ENCODE peak calls at places on chromosomes 7 and 10, in six cellular contexts. A, Q, K, Y, R and E are unnamed samples.

GRCh38 chr7:107847168-107847835 is 43.7 kb upstream of the DLD start:
- DNase-seq in K (no peak), A (no peak), R (no peak), Q (no peak), Y (no peak), E (no peak)

GRCh38 chr7:8035190-8035589 is 66.6 kb downstream of the GLCCI1 start:
- DNase-seq in K (no peak), Q (no peak), Y (no peak), R (no peak), A (no peak), E (no peak)

GRCh38 chr10:101351017-101351416 is 2.9 kb upstream of the BTRC start:
- DNase-seq in K (no peak), R (no peak), A (no peak), Y (no peak), Q (no peak), E (no peak)

GRCh38 chr10:72171175-72171630 is 44.6 kb upstream of the ANAPC16 start:
- DNase-seq in Y (no peak), R (no peak), K (no peak), Q (no peak), A (peak; percentile 34), E (no peak)

GRCh38 chr7:142130282-142130681 is 18.8 kb downstream of the MGAM2 start:
- DNase-seq in Q (no peak), A (no peak), Y (no peak), R (no peak), K (no peak), E (no peak)

GRCh38 chr10:83373659-83374058 is 765.6 kb upstream of the GHITM start:
- DNase-seq in K (no peak), A (peak; percentile 23), Y (no peak), R (no peak), Q (no peak), E (no peak)

GRCh38 chr7:30920584-30921539 is 9.2 kb downstream of the AQP1 start:
- DNase-seq in K (no peak), A (no peak), R (no peak), Y (no peak), Q (no peak), E (no peak)

GRCh38 chr10:133258066-133258817 is 18.4 kb downstream of the ADAM8 start:
- DNase-seq in A (no peak), R (no peak), Y (no peak), Q (no peak), K (no peak), E (peak; percentile 42)

GRCh38 chr10:125146791-125147604 is 13.4 kb downstream of the CTBP2 start:
- DNase-seq in K (no peak), Q (no peak), Y (no peak), R (no peak), A (no peak), E (no peak)

GRCh38 chr7:2886900-2887299 is 42.8 kb upstream of the GNA12 start:
- DNase-seq in K (no peak), Y (peak; percentile 35), A (no peak), Q (peak; percentile 78), R (no peak), E (peak; percentile 40)

GRCh38 chr7:44218418-44219201 is 17.8 kb downstream of the YKT6 start:
- DNase-seq in Q (no peak), R (no peak), K (no peak), Y (no peak), A (no peak), E (no peak)

GRCh38 chr7:102272075-102272916 is 14.4 kb upstream of the SH2B2 start:
- DNase-seq in R (peak; percentile 19), Q (peak; percentile 83), Y (peak; percentile 48), A (peak; percentile 28), K (peak; percentile 80), E (peak; percentile 53)

GRCh38 chr10:34470307-34470706 is 344.8 kb downstream of the PARD3 start:
- DNase-seq in A (no peak), K (no peak), R (no peak), Y (no peak), Q (no peak), E (no peak)

GRCh38 chr10:104325436-104326430 is 12.5 kb downstream of the ITPRIP start:
- DNase-seq in Y (no peak), Q (no peak), R (no peak), K (no peak), A (no peak), E (no peak)

GRCh38 chr10:132784582-132785432 is 1.1 kb downstream of the NKX6-2 start:
- DNase-seq in K (no peak), R (no peak), Q (no peak), Y (no peak), A (no peak), E (no peak)

GRCh38 chr7:43530553-43531410 is 52.1 kb upstream of the STK17A start:
- DNase-seq in Q (no peak), K (no peak), R (no peak), A (no peak), Y (no peak), E (no peak)

GRCh38 chr10:131702521-131703356 is 198.1 kb upstream of the PPP2R2D start:
- DNase-seq in K (no peak), A (no peak), Q (no peak), R (no peak), Y (no peak), E (no peak)

GRCh38 chr7:116162236-116162635 is 48.1 kb upstream of the TES start:
- DNase-seq in K (no peak), Y (no peak), A (no peak), R (no peak), Q (no peak), E (no peak)

GRCh38 chr7:7681936-7682329 is 36.5 kb downstream of the RPA3 start:
- DNase-seq in Y (no peak), A (no peak), R (no peak), K (no peak), Q (no peak), E (no peak)

GRCh38 chr7:35513828-35514227 is 181.1 kb downstream of the HERPUD2 start:
- DNase-seq in R (no peak), K (no peak), Y (no peak), Q (no peak), A (no peak), E (no peak)

GRCh38 chr7:28298870-28299484 is 113.3 kb upstream of the CREB5 start:
- DNase-seq in K (no peak), Q (no peak), A (no peak), R (no peak), Y (no peak), E (no peak)

GRCh38 chr10:3825244-3825643 is 40.2 kb upstream of the KLF6 start:
- DNase-seq in Y (no peak), A (no peak), K (no peak), R (no peak), Q (no peak), E (no peak)

GRCh38 chr10:117537436-117537903 is 5.1 kb upstream of the EMX2 start:
- DNase-seq in Y (no peak), R (no peak), A (no peak), K (no peak), Q (peak; percentile 79), E (no peak)

GRCh38 chr7:98284335-98285036 is 3.0 kb downstream of the BRI3 start:
- DNase-seq in Y (no peak), K (no peak), R (peak; percentile 46), Q (no peak), A (peak; percentile 50), E (no peak)

GRCh38 chr10:97383159-97383558 is 18.0 kb downstream of the RRP12 start:
- DNase-seq in A (no peak), K (no peak), R (no peak), Q (no peak), Y (no peak), E (no peak)

GRCh38 chr7:32058017-32058416 is 12.2 kb downstream of the PDE1C start:
- DNase-seq in K (no peak), Q (no peak), Y (no peak), A (no peak), R (no peak), E (no peak)

GRCh38 chr7:149468208-149468607 is 7.3 kb upstream of the ZNF777 start:
- DNase-seq in A (peak; percentile 24), Q (no peak), R (no peak), K (no peak), Y (no peak), E (no peak)

GRCh38 chr7:158057446-158057845 is 530.2 kb downstream of the PTPRN2 start:
- DNase-seq in Q (no peak), Y (no peak), K (no peak), A (no peak), R (no peak), E (no peak)

GRCh38 chr10:43686414-43686813 is 37.7 kb upstream of the ZNF32 start:
- DNase-seq in Y (no peak), A (no peak), R (no peak), K (no peak), Q (no peak), E (no peak)

GRCh38 chr7:95454438-95454837 is 19.6 kb upstream of the PON2 start:
- DNase-seq in R (no peak), Y (no peak), Q (no peak), K (no peak), A (no peak), E (no peak)

GRCh38 chr7:137958593-137959431 is 43.1 kb downstream of the CREB3L2 start:
- DNase-seq in Y (no peak), K (no peak), A (no peak), Q (no peak), R (no peak), E (no peak)

GRCh38 chr7:1425292-1426136 is 33.8 kb downstream of the MICALL2 start:
- DNase-seq in Q (no peak), A (no peak), Y (no peak), R (no peak), K (no peak), E (no peak)

GRCh38 chr10:30466466-30466865 is 32.5 kb downstream of the MAP3K8 start:
- DNase-seq in Q (no peak), K (no peak), Y (no peak), R (no peak), A (no peak), E (no peak)

GRCh38 chr7:22781230-22781711 is 41.4 kb downstream of the TOMM7 start:
- DNase-seq in A (peak; percentile 83), R (peak; percentile 86), K (no peak), Q (no peak), Y (no peak), E (no peak)